ENCODE peak calls at places on chromosomes 7 and 10, in seven cellular contexts. L is fibroblast of pulmonary artery, I is DND-41, T is cardiac fibroblast, K is choroid plexus epithelial cell, Y is GM12878, W is retinal pigment epithelial cell. M is an unnamed sample.

GRCh38 chr10:89637108-89637507 is 7.9 kb downstream of the PANK1 start:
- DNase-seq in L (no peak), I (no peak), T (no peak), K (no peak), Y (no peak), W (no peak), M (no peak)

GRCh38 chr7:122919643-122920181 is 33.5 kb upstream of the CADPS2 start:
- DNase-seq in L (no peak), I (no peak), T (no peak), K (peak), Y (no peak), W (no peak), M (no peak)

GRCh38 chr10:23467024-23467423 is 28.1 kb downstream of the OTUD1 start:
- DNase-seq in L (no peak), I (no peak), T (no peak), K (no peak), Y (no peak), W (no peak), M (no peak)

GRCh38 chr10:100101526-100102076 is 19.9 kb upstream of the CPN1 start:
- DNase-seq in L (peak), I (no peak), T (peak), K (peak), Y (no peak), W (no peak), M (peak)

GRCh38 chr7:7944619-7945282 is 23.8 kb upstream of the GLCCI1 start:
- DNase-seq in L (no peak), I (peak), T (no peak), K (peak), Y (peak), W (no peak), M (no peak)

GRCh38 chr7:111933614-111934013 is 272.6 kb downstream of the DOCK4 start:
- DNase-seq in L (no peak), I (no peak), T (no peak), K (no peak), Y (no peak), W (no peak), M (no peak)

GRCh38 chr10:125161570-125162139 is 1.3 kb upstream of the CTBP2 start:
- DNase-seq in L (no peak), I (no peak), T (peak), K (peak), Y (no peak), W (no peak), M (no peak)

GRCh38 chr10:118307237-118307636 is 34.9 kb downstream of the FAM204A start:
- DNase-seq in L (no peak), I (no peak), T (peak), K (no peak), Y (no peak), W (no peak), M (no peak)

GRCh38 chr7:84060760-84061261 is 133.8 kb downstream of the SEMA3A start:
- DNase-seq in L (peak), I (no peak), T (peak), K (peak), Y (no peak), W (no peak), M (peak)

GRCh38 chr7:11516328-11516727 is 315.7 kb downstream of the THSD7A start:
- DNase-seq in L (no peak), I (no peak), T (no peak), K (no peak), Y (no peak), W (no peak), M (no peak)

GRCh38 chr7:135862586-135863361 is 114.2 kb upstream of the FAM180A start:
- DNase-seq in L (no peak), I (no peak), T (no peak), K (no peak), Y (no peak), W (peak), M (no peak)

GRCh38 chr10:101646369-101646768 is 48.6 kb downstream of the FBXW4 start:
- DNase-seq in L (no peak), I (no peak), T (no peak), K (no peak), Y (no peak), W (no peak), M (no peak)

GRCh38 chr10:50846753-50847152 is 38.7 kb downstream of the A1CF start:
- DNase-seq in L (no peak), I (no peak), T (no peak), K (peak), Y (no peak), W (no peak), M (no peak)

GRCh38 chr10:63976538-63976937 is 455.3 kb downstream of the REEP3 start:
- DNase-seq in L (peak), I (peak), T (peak), K (peak), Y (no peak), W (no peak), M (no peak)

GRCh38 chr7:134712196-134712595 is 65.5 kb downstream of the BPGM start:
- DNase-seq in L (no peak), I (no peak), T (no peak), K (no peak), Y (no peak), W (no peak), M (no peak)

GRCh38 chr10:103668351-103669242 is 175.1 kb downstream of the NEURL1 start:
- DNase-seq in L (peak), I (no peak), T (peak), K (peak), Y (no peak), W (no peak), M (no peak)

GRCh38 chr10:13915710-13916109 is 328.9 kb downstream of the PRPF18 start:
- DNase-seq in L (no peak), I (no peak), T (no peak), K (no peak), Y (no peak), W (no peak), M (no peak)

GRCh38 chr7:112023282-112023681 is 182.9 kb downstream of the DOCK4 start:
- DNase-seq in L (peak), I (no peak), T (no peak), K (peak), Y (no peak), W (no peak), M (no peak)

GRCh38 chr7:2010551-2011265 is 222.0 kb downstream of the MAD1L1 start:
- DNase-seq in L (no peak), I (no peak), T (no peak), K (no peak), Y (no peak), W (no peak), M (no peak)

GRCh38 chr10:94038024-94038423 is 44.3 kb downstream of the PLCE1 start:
- DNase-seq in L (no peak), I (no peak), T (peak), K (peak), Y (no peak), W (peak), M (no peak)

GRCh38 chr7:148156248-148156647 is 434.3 kb upstream of the C7orf33 start:
- DNase-seq in L (peak), I (no peak), T (no peak), K (peak), Y (no peak), W (no peak), M (no peak)

DNA sequence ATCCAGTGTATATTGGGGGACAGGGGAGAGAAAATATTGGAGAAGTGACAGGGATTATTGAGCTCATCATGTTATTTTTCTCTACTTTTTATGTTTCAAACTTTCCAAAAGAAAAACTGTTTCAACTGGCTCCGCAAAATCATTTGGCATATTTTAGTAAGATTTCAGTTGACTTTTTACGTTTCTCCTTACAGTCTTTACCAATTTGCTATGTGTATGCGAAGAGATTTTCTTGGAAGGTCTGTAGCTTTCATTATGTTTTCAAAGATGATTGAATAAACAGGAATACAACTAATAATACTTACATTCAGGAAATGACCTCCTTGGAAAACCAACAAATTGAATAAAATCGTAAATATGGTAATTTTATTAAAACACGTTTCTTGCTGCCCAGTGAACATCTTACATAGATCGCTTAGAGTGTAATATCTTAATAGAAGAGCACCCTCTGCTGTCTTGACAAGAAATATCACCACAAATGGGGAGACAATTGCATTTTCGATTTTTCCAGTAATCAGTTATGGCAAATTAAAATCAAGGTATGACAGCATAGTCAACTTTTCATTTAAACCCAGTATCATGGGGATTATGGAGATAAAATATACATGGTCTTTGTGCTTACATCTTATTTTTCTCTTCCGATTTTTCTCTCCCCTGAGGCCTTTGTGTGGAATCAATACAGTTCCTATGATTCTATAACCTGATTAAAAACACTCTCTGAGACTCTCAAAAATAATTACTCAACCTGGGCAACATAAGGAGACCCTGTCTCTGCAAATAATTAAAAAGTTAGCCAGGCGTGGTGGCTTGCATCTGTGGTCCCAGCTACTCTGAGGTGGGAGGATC is 43.1 kb downstream of the MBL2 start:
- DNase-seq in L (peak), I (no peak), T (peak), K (peak), Y (no peak), W (peak), M (no peak)
- H3K4me3 ChIP-seq in L (peak), I (no peak), T (no peak), K (peak), Y (no peak), W (no peak), M (no peak)

GRCh38 chr7:73341877-73342276 is 13.9 kb downstream of the FKBP6 start:
- DNase-seq in L (peak), I (no peak), T (peak), K (peak), Y (no peak), W (peak), M (no peak)

GRCh38 chr7:73345538-73345937 is 17.6 kb downstream of the FKBP6 start:
- DNase-seq in L (no peak), I (no peak), T (no peak), K (no peak), Y (no peak), W (no peak), M (no peak)

GRCh38 chr7:73343671-73344380 is 15.9 kb downstream of the FKBP6 start:
- DNase-seq in L (no peak), I (no peak), T (no peak), K (no peak), Y (no peak), W (no peak), M (no peak)

GRCh38 chr7:73340514-73340913 is 12.6 kb downstream of the FKBP6 start:
- DNase-seq in L (no peak), I (no peak), T (no peak), K (no peak), Y (no peak), W (no peak), M (no peak)

GRCh38 chr7:73342645-73343044 is 14.7 kb downstream of the FKBP6 start:
- DNase-seq in L (peak), I (no peak), T (peak), K (peak), Y (no peak), W (no peak), M (no peak)
- TF ChIP-seq CTCF in L (peak), I (peak), T (peak), K (peak), Y (no peak), W (peak), M (peak)

DNA sequence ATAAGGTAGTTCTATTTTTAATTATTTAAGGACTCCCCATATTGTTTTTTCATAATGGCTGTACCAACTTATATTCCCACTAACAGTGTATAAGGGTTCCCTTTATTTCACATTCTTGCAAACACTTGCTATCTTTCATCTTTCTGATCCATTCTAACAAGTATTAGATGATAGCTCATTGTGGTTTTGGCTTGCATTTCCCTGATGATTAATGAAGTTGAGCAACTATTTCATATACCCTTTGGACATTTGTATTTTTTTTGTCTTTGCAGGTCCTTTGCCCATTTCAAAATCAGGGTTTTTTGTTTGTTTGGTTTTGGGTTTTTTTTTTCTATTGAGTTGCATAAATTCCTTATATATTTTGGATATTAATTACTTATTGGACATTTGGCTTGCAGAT is 107.2 kb downstream of the EPC1 start:
- DNase-seq in L (peak), I (no peak), T (peak), K (peak), Y (no peak), W (no peak), M (no peak)
- H3K4me3 ChIP-seq in L (no peak), I (no peak), T (no peak), K (no peak), Y (no peak), W (no peak), M (no peak)

DNA sequence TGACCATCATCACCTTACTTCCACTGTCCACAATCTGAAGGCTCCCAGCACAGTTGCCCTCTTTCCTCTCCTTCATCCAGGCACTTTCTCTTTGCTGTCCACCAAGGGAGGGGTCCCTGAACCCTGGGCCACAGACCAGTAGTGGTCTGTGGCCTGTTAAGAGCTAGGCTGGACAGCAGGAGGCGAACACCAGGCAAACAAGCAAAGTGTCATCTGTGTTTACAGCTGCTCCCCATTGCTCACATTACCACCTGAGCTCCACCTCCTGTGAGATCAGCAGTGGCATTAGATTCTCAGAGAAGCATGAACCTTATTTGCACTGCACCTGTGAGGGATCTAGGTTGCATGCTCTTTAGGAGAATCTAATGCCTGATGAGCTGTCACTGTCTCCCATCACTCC is 27.7 kb downstream of the FZD1 start:
- DNase-seq in L (no peak), I (no peak), T (no peak), K (no peak), Y (no peak), W (no peak), M (no peak)
- TF ChIP-seq CTCF in L (no peak), I (no peak), T (no peak), K (peak), Y (no peak), W (no peak), M (peak)

DNA sequence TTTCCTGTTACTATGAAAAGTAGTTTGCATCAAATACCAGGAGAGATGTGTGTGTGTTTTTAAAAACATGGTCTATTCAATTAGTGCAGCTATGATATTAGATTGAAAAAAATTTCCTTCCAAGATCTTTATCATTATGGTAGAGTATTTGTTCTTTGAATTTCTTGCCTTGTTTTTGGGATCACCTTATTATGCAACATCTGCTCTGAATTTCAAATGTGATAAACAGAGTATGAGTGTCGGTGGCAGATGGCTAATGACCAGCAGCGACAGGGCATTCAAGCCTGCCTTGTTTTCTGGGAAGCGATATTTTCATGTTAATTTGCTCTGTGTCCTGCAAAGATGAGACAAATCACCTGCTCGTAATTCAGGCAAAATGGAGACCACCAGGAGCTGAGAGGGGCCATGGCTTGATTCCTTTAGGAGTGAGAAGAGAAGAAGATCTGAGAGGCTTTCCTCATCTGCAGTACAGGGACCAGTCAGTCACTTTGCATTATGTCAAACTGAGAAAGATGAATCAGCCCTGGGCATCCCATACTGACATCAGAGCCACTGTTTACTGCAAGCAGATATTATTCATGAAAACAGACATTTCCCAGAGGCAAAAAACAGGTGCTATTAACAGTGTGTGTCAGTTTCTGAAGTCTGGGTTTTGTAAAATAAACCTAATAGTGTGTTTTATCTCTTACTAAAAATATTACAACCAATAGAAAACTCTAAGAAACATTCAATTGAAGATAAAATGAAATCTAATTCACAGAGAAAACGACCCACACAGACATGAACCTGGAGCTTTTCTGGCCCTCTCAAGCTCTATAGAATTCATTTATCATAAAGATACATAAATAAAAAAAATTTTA is 67.6 kb downstream of the CDK6 start:
- DNase-seq in L (peak), I (no peak), T (no peak), K (peak), Y (peak), W (no peak), M (no peak)
- H3K4me3 ChIP-seq in L (no peak), I (no peak), T (no peak), K (no peak), Y (peak), W (no peak), M (no peak)

GRCh38 chr7:141676618-141677017 is 25.3 kb downstream of the DENND11 start:
- DNase-seq in L (peak), I (no peak), T (peak), K (peak), Y (no peak), W (no peak), M (no peak)
- TF ChIP-seq CTCF in L (no peak), I (no peak), T (no peak), K (no peak), Y (no peak), W (no peak), M (no peak)

GRCh38 chr7:120856198-120856597 is 1.7 kb downstream of the TSPAN12 start:
- DNase-seq in L (no peak), I (no peak), T (no peak), K (no peak), Y (no peak), W (no peak), M (no peak)
- H3K4me3 ChIP-seq in L (no peak), I (no peak), T (no peak), K (no peak), Y (peak), W (peak), M (peak)

GRCh38 chr7:22296916-22297315 is 60.0 kb downstream of the RAPGEF5 start:
- DNase-seq in L (no peak), I (no peak), T (no peak), K (peak), Y (no peak), W (no peak), M (no peak)
- TF ChIP-seq CTCF in L (peak), I (peak), T (peak), K (peak), Y (peak), W (peak), M (peak)

GRCh38 chr10:75451927-75452326 is 20.5 kb downstream of the LRMDA start:
- DNase-seq in L (no peak), I (no peak), T (no peak), K (no peak), Y (no peak), W (no peak), M (no peak)
- H3K4me3 ChIP-seq in L (no peak), I (no peak), T (no peak), K (no peak), Y (no peak), W (peak), M (no peak)

GRCh38 chr10:812787-813186 is 118.7 kb downstream of the LARP4B start:
- DNase-seq in L (no peak), I (no peak), T (no peak), K (no peak), Y (no peak), W (no peak), M (no peak)

GRCh38 chr10:811781-812180 is 119.7 kb downstream of the LARP4B start:
- DNase-seq in L (no peak), I (no peak), T (no peak), K (peak), Y (no peak), W (no peak), M (no peak)

GRCh38 chr10:811379-811778 is 120.1 kb downstream of the LARP4B start:
- DNase-seq in L (no peak), I (no peak), T (no peak), K (no peak), Y (no peak), W (no peak), M (no peak)

GRCh38 chr10:809671-810350 is 120.3 kb upstream of the DIP2C start:
- DNase-seq in L (no peak), I (no peak), T (no peak), K (no peak), Y (no peak), W (no peak), M (no peak)

GRCh38 chr10:810351-810846 is 120.9 kb upstream of the DIP2C start:
- DNase-seq in L (peak), I (no peak), T (peak), K (peak), Y (no peak), W (no peak), M (no peak)
- TF ChIP-seq CTCF in L (peak), I (peak), T (no peak), K (peak), Y (peak), W (peak), M (peak)